ENCODE peak calls at places on chromosomes 12 and 14, in seven cellular contexts. J is left cardiac atrium; S is body of pancreas; U is CD4-positive, alpha-beta memory T cell; P is uterus; H is HEK293T; E is H9. G is an unnamed sample.

GRCh38 chr12:34303091-34303870 is 281.0 kb downstream of the ALG10 start:
- DNase-seq in J (no peak), S (no peak), U (no peak), P (no peak), H (no peak), E (no peak), G (no peak)

GRCh38 chr12:112175361-112176155 is 50.2 kb downstream of the TRAFD1 start:
- DNase-seq in J (no peak), S (no peak), U (no peak), P (no peak), H (no peak), E (no peak), G (no peak)

GRCh38 chr12:132617822-132618682 is 524 bp upstream of the P2RX2 start:
- DNase-seq in J (no peak), S (no peak), U (no peak), P (no peak), H (peak; percentile 57), E (peak; percentile 71), G (no peak)

GRCh38 chr12:48977290-48978281 is 536 bp upstream of the WNT1 start:
- DNase-seq in J (peak; percentile 81), S (peak; percentile 61), U (peak; percentile 75), P (no peak), H (peak; percentile 57), E (peak; percentile 80), G (peak; percentile 65)

GRCh38 chr12:79546461-79547043 is 144.2 kb downstream of the PAWR start:
- DNase-seq in J (no peak), S (no peak), U (no peak), P (no peak), H (no peak), E (no peak), G (no peak)

GRCh38 chr12:116053479-116054195 is 223.9 kb downstream of the MED13L start:
- DNase-seq in J (peak; percentile 54), S (no peak), U (no peak), P (peak; percentile 49), H (no peak), E (no peak), G (peak; percentile 94)

GRCh38 chr12:92717202-92717601 is 14.4 kb downstream of the PLEKHG7 start:
- DNase-seq in J (no peak), S (no peak), U (no peak), P (no peak), H (no peak), E (peak; percentile 39), G (peak; percentile 76)

GRCh38 chr14:32594766-32595165 is 265.7 kb downstream of the AKAP6 start:
- DNase-seq in J (no peak), S (no peak), U (no peak), P (no peak), H (no peak), E (no peak), G (peak; percentile 86)

GRCh38 chr14:72518809-72519377 is 375.0 kb downstream of the DPF3 start:
- DNase-seq in J (no peak), S (no peak), U (peak; percentile 54), P (no peak), H (no peak), E (no peak), G (peak; percentile 10)

GRCh38 chr14:89365071-89365801 is 51.8 kb downstream of the FOXN3 start:
- DNase-seq in J (no peak), S (no peak), U (peak; percentile 57), P (peak; percentile 32), H (no peak), E (no peak), G (peak; percentile 17)